ENCODE peak calls at places on chromosomes 2 and 18, in nine cellular contexts. One of them, this sample, is unnamed. For H3K4me1, the result is how much of the 10 kb centered on the place peaks cover.

GRCh38 chr2:193824474-193824873 is 1629.7 kb upstream of the TMEFF2 start:
- DNase-seq in HCT116: peak
- DNase-seq in OCI-LY7: no peak
- DNase-seq in GM23338: no peak
- DNase-seq in hepatocyte: no peak
- DNase-seq in neural progenitor cell: no peak
- DNase-seq in MM.1S: no peak
- DNase-seq in SK-N-SH: no peak
- DNase-seq in PC-3: peak
- DNase-seq in this sample: peak

GRCh38 chr18:79123948-79124347 is 54.8 kb downstream of the ATP9B start:
- DNase-seq in HCT116: no peak
- DNase-seq in OCI-LY7: no peak
- DNase-seq in GM23338: no peak
- DNase-seq in hepatocyte: no peak
- DNase-seq in neural progenitor cell: no peak
- DNase-seq in MM.1S: no peak
- DNase-seq in SK-N-SH: no peak
- DNase-seq in PC-3: peak
- DNase-seq in this sample: peak

GRCh38 chr2:12721571-12722444 is 5.1 kb downstream of the TRIB2 start:
- DNase-seq in HCT116: no peak
- DNase-seq in OCI-LY7: no peak
- DNase-seq in GM23338: no peak
- DNase-seq in hepatocyte: no peak
- DNase-seq in neural progenitor cell: peak
- DNase-seq in MM.1S: no peak
- DNase-seq in SK-N-SH: no peak
- DNase-seq in PC-3: no peak
- DNase-seq in this sample: no peak

GRCh38 chr2:69222984-69223658 is 163.9 kb downstream of the GFPT1 start:
- DNase-seq in HCT116: no peak
- DNase-seq in OCI-LY7: no peak
- DNase-seq in GM23338: no peak
- DNase-seq in hepatocyte: no peak
- DNase-seq in neural progenitor cell: no peak
- DNase-seq in MM.1S: no peak
- DNase-seq in SK-N-SH: no peak
- DNase-seq in PC-3: no peak
- DNase-seq in this sample: peak

GRCh38 chr18:72114801-72115594 is 429.1 kb downstream of the CBLN2 start:
- DNase-seq in HCT116: no peak
- DNase-seq in OCI-LY7: no peak
- DNase-seq in GM23338: no peak
- DNase-seq in hepatocyte: peak
- DNase-seq in neural progenitor cell: no peak
- DNase-seq in MM.1S: no peak
- DNase-seq in SK-N-SH: no peak
- DNase-seq in PC-3: peak
- DNase-seq in this sample: no peak

GRCh38 chr2:152452256-152452973 is 117.4 kb downstream of the FMNL2 start:
- DNase-seq in HCT116: no peak
- DNase-seq in OCI-LY7: no peak
- DNase-seq in GM23338: peak
- DNase-seq in hepatocyte: no peak
- DNase-seq in neural progenitor cell: no peak
- DNase-seq in MM.1S: no peak
- DNase-seq in SK-N-SH: no peak
- DNase-seq in PC-3: no peak
- DNase-seq in this sample: no peak

GRCh38 chr18:64165906-64166305 is 17.0 kb upstream of the LINC00305 start:
- DNase-seq in HCT116: no peak
- DNase-seq in OCI-LY7: no peak
- DNase-seq in GM23338: no peak
- DNase-seq in hepatocyte: no peak
- DNase-seq in neural progenitor cell: no peak
- DNase-seq in MM.1S: no peak
- DNase-seq in SK-N-SH: no peak
- DNase-seq in PC-3: peak
- DNase-seq in this sample: peak

GRCh38 chr2:64700133-64700809 is 46.6 kb upstream of the SERTAD2 start:
- DNase-seq in HCT116: no peak
- DNase-seq in OCI-LY7: no peak
- DNase-seq in GM23338: no peak
- DNase-seq in hepatocyte: no peak
- DNase-seq in neural progenitor cell: no peak
- DNase-seq in MM.1S: no peak
- DNase-seq in SK-N-SH: no peak
- DNase-seq in PC-3: peak
- DNase-seq in this sample: peak

GRCh38 chr18:61635901-61636528 is 256.8 kb downstream of the RNF152 start:
- DNase-seq in HCT116: peak
- DNase-seq in OCI-LY7: peak
- DNase-seq in GM23338: peak
- DNase-seq in hepatocyte: peak
- DNase-seq in neural progenitor cell: peak
- DNase-seq in MM.1S: peak
- DNase-seq in SK-N-SH: peak
- DNase-seq in PC-3: peak
- DNase-seq in this sample: peak

GRCh38 chr18:23106575-23106974 is 28.7 kb upstream of the CABLES1 start:
- DNase-seq in HCT116: peak
- DNase-seq in OCI-LY7: no peak
- DNase-seq in GM23338: no peak
- DNase-seq in hepatocyte: peak
- DNase-seq in neural progenitor cell: no peak
- DNase-seq in MM.1S: no peak
- DNase-seq in SK-N-SH: no peak
- DNase-seq in PC-3: peak
- DNase-seq in this sample: peak

GRCh38 chr2:99088017-99088416 is 53.5 kb upstream of the C2orf15 start:
- DNase-seq in HCT116: no peak
- DNase-seq in OCI-LY7: no peak
- DNase-seq in GM23338: no peak
- DNase-seq in hepatocyte: no peak
- DNase-seq in neural progenitor cell: no peak
- DNase-seq in MM.1S: peak
- DNase-seq in SK-N-SH: no peak
- DNase-seq in PC-3: no peak
- DNase-seq in this sample: no peak

GRCh38 chr18:78950386-78950785 is 29.2 kb upstream of the SALL3 start:
- DNase-seq in HCT116: no peak
- DNase-seq in OCI-LY7: no peak
- DNase-seq in GM23338: no peak
- DNase-seq in hepatocyte: no peak
- DNase-seq in neural progenitor cell: no peak
- DNase-seq in MM.1S: no peak
- DNase-seq in SK-N-SH: no peak
- DNase-seq in PC-3: no peak
- DNase-seq in this sample: no peak

GRCh38 chr2:112152476-112153178 is 14.4 kb downstream of the FBLN7 start:
- DNase-seq in HCT116: no peak
- DNase-seq in OCI-LY7: no peak
- DNase-seq in GM23338: no peak
- DNase-seq in hepatocyte: no peak
- DNase-seq in neural progenitor cell: no peak
- DNase-seq in MM.1S: no peak
- DNase-seq in SK-N-SH: no peak
- DNase-seq in PC-3: no peak
- DNase-seq in this sample: no peak

GRCh38 chr2:45610281-45611019 is 617 bp downstream of the SRBD1 start:
- DNase-seq in HCT116: peak
- DNase-seq in OCI-LY7: peak
- DNase-seq in GM23338: peak
- DNase-seq in hepatocyte: peak
- DNase-seq in neural progenitor cell: peak
- DNase-seq in MM.1S: peak
- DNase-seq in SK-N-SH: peak
- DNase-seq in PC-3: peak
- DNase-seq in this sample: peak

GRCh38 chr2:85446296-85447221 is 28.0 kb downstream of the SH2D6 start:
- DNase-seq in HCT116: no peak
- DNase-seq in OCI-LY7: no peak
- DNase-seq in GM23338: no peak
- DNase-seq in hepatocyte: no peak
- DNase-seq in neural progenitor cell: no peak
- DNase-seq in MM.1S: no peak
- DNase-seq in SK-N-SH: no peak
- DNase-seq in PC-3: no peak
- DNase-seq in this sample: no peak

GRCh38 chr18:24678626-24679025 is 218.2 kb downstream of the HRH4 start:
- DNase-seq in HCT116: no peak
- DNase-seq in OCI-LY7: no peak
- DNase-seq in GM23338: no peak
- DNase-seq in hepatocyte: no peak
- DNase-seq in neural progenitor cell: no peak
- DNase-seq in MM.1S: no peak
- DNase-seq in SK-N-SH: no peak
- DNase-seq in PC-3: no peak
- DNase-seq in this sample: peak

GRCh38 chr18:24679062-24679461 is 218.6 kb downstream of the HRH4 start:
- DNase-seq in HCT116: no peak
- DNase-seq in OCI-LY7: no peak
- DNase-seq in GM23338: no peak
- DNase-seq in hepatocyte: no peak
- DNase-seq in neural progenitor cell: no peak
- DNase-seq in MM.1S: no peak
- DNase-seq in SK-N-SH: no peak
- DNase-seq in PC-3: no peak
- DNase-seq in this sample: peak

GRCh38 chr18:24685232-24685959 is 225.0 kb downstream of the HRH4 start:
- DNase-seq in HCT116: no peak
- DNase-seq in OCI-LY7: no peak
- DNase-seq in GM23338: no peak
- DNase-seq in hepatocyte: no peak
- DNase-seq in neural progenitor cell: no peak
- DNase-seq in MM.1S: no peak
- DNase-seq in SK-N-SH: no peak
- DNase-seq in PC-3: no peak
- DNase-seq in this sample: no peak

GRCh38 chr18:24678113-24678512 is 217.7 kb downstream of the HRH4 start:
- DNase-seq in HCT116: no peak
- DNase-seq in OCI-LY7: no peak
- DNase-seq in GM23338: no peak
- DNase-seq in hepatocyte: no peak
- DNase-seq in neural progenitor cell: no peak
- DNase-seq in MM.1S: no peak
- DNase-seq in SK-N-SH: no peak
- DNase-seq in PC-3: no peak
- DNase-seq in this sample: no peak

GRCh38 chr18:24683965-24684364 is 223.5 kb downstream of the HRH4 start:
- DNase-seq in HCT116: peak
- DNase-seq in OCI-LY7: peak
- DNase-seq in GM23338: peak
- DNase-seq in hepatocyte: no peak
- DNase-seq in neural progenitor cell: no peak
- DNase-seq in MM.1S: no peak
- DNase-seq in SK-N-SH: no peak
- DNase-seq in PC-3: peak
- DNase-seq in this sample: peak
- TF ChIP-seq EZH2phosphoT487 in HCT116: no peak
- TF ChIP-seq EZH2phosphoT487 in OCI-LY7: no peak
- TF ChIP-seq EZH2phosphoT487 in GM23338: no peak
- TF ChIP-seq EZH2phosphoT487 in hepatocyte: no peak
- TF ChIP-seq EZH2phosphoT487 in neural progenitor cell: no peak
- TF ChIP-seq EZH2phosphoT487 in MM.1S: no peak
- TF ChIP-seq EZH2phosphoT487 in SK-N-SH: no peak
- TF ChIP-seq EZH2phosphoT487 in PC-3: no peak
- TF ChIP-seq EZH2phosphoT487 in this sample: no peak

GRCh38 chr2:224925822-224926124 is 116.5 kb downstream of the DOCK10 start:
- DNase-seq in HCT116: no peak
- DNase-seq in OCI-LY7: no peak
- DNase-seq in GM23338: no peak
- DNase-seq in hepatocyte: no peak
- DNase-seq in neural progenitor cell: no peak
- DNase-seq in MM.1S: no peak
- DNase-seq in SK-N-SH: no peak
- DNase-seq in PC-3: no peak
- DNase-seq in this sample: peak
- H3K4me1 ChIP-seq in HCT116: under half
- H3K4me1 ChIP-seq in OCI-LY7: half or more
- H3K4me1 ChIP-seq in GM23338: under half
- H3K4me1 ChIP-seq in hepatocyte: under half
- H3K4me1 ChIP-seq in neural progenitor cell: under half
- H3K4me1 ChIP-seq in MM.1S: under half
- H3K4me1 ChIP-seq in SK-N-SH: under half
- H3K4me1 ChIP-seq in PC-3: under half
- H3K4me1 ChIP-seq in this sample: under half

GRCh38 chr2:121505005-121505404 is 25.7 kb upstream of the RNU4ATAC start:
- DNase-seq in HCT116: no peak
- DNase-seq in OCI-LY7: no peak
- DNase-seq in GM23338: no peak
- DNase-seq in hepatocyte: no peak
- DNase-seq in neural progenitor cell: no peak
- DNase-seq in MM.1S: no peak
- DNase-seq in SK-N-SH: no peak
- DNase-seq in PC-3: peak
- DNase-seq in this sample: peak
- TF ChIP-seq EZH2phosphoT487 in HCT116: no peak
- TF ChIP-seq EZH2phosphoT487 in OCI-LY7: no peak
- TF ChIP-seq EZH2phosphoT487 in GM23338: no peak
- TF ChIP-seq EZH2phosphoT487 in hepatocyte: no peak
- TF ChIP-seq EZH2phosphoT487 in neural progenitor cell: no peak
- TF ChIP-seq EZH2phosphoT487 in MM.1S: no peak
- TF ChIP-seq EZH2phosphoT487 in SK-N-SH: no peak
- TF ChIP-seq EZH2phosphoT487 in PC-3: no peak
- TF ChIP-seq EZH2phosphoT487 in this sample: no peak

GRCh38 chr2:63053889-63054725 is 3.5 kb downstream of the OTX1 start:
- DNase-seq in HCT116: no peak
- DNase-seq in OCI-LY7: peak
- DNase-seq in GM23338: peak
- DNase-seq in hepatocyte: peak
- DNase-seq in neural progenitor cell: peak
- DNase-seq in MM.1S: no peak
- DNase-seq in SK-N-SH: peak
- DNase-seq in PC-3: no peak
- DNase-seq in this sample: peak

GRCh38 chr2:63054812-63055509 is 4.3 kb downstream of the OTX1 start:
- DNase-seq in HCT116: no peak
- DNase-seq in OCI-LY7: no peak
- DNase-seq in GM23338: peak
- DNase-seq in hepatocyte: no peak
- DNase-seq in neural progenitor cell: peak
- DNase-seq in MM.1S: no peak
- DNase-seq in SK-N-SH: peak
- DNase-seq in PC-3: no peak
- DNase-seq in this sample: no peak

GRCh38 chr2:63056309-63057065 is 5.9 kb downstream of the OTX1 start:
- DNase-seq in HCT116: no peak
- DNase-seq in OCI-LY7: no peak
- DNase-seq in GM23338: peak
- DNase-seq in hepatocyte: peak
- DNase-seq in neural progenitor cell: peak
- DNase-seq in MM.1S: peak
- DNase-seq in SK-N-SH: peak
- DNase-seq in PC-3: no peak
- DNase-seq in this sample: peak

GRCh38 chr2:63057249-63058148 is 6.9 kb downstream of the OTX1 start:
- DNase-seq in HCT116: no peak
- DNase-seq in OCI-LY7: no peak
- DNase-seq in GM23338: peak
- DNase-seq in hepatocyte: no peak
- DNase-seq in neural progenitor cell: peak
- DNase-seq in MM.1S: no peak
- DNase-seq in SK-N-SH: peak
- DNase-seq in PC-3: no peak
- DNase-seq in this sample: no peak

GRCh38 chr2:63055510-63056308 is 5.1 kb downstream of the OTX1 start:
- DNase-seq in HCT116: no peak
- DNase-seq in OCI-LY7: no peak
- DNase-seq in GM23338: peak
- DNase-seq in hepatocyte: no peak
- DNase-seq in neural progenitor cell: peak
- DNase-seq in MM.1S: no peak
- DNase-seq in SK-N-SH: peak
- DNase-seq in PC-3: no peak
- DNase-seq in this sample: peak
- H3K4me1 ChIP-seq in HCT116: under half
- H3K4me1 ChIP-seq in OCI-LY7: under half
- H3K4me1 ChIP-seq in GM23338: half or more
- H3K4me1 ChIP-seq in hepatocyte: under half
- H3K4me1 ChIP-seq in neural progenitor cell: half or more
- H3K4me1 ChIP-seq in MM.1S: under half
- H3K4me1 ChIP-seq in SK-N-SH: under half
- H3K4me1 ChIP-seq in PC-3: under half
- H3K4me1 ChIP-seq in this sample: under half

This sample was measured in GM23248.